ENCODE peak calls at places on chromosomes 7 and 10, in nine cellular contexts. Q is SK-N-SH, K is tibial artery, L is psoas muscle, T is brain microvascular endothelial cell, H is Panc1, O is cardiac fibroblast, F is fibroblast of villous mesenchyme, M is fibroblast of pulmonary artery. Z is an unnamed sample.

GRCh38 chr10:103197177-103197576 is 4.1 kb upstream of the NT5C2 start:
- DNase-seq in Q (peak; percentile 30), K (peak; percentile 83), L (peak; percentile 53), T (peak; percentile 70), H (peak; percentile 61), O (peak; percentile 82), F (peak; percentile 62), M (peak; percentile 76), Z (no peak)

GRCh38 chr7:132879579-132879978 is 202.3 kb downstream of the CHCHD3 start:
- DNase-seq in Q (no peak), K (no peak), L (no peak), T (no peak), H (no peak), O (no peak), F (no peak), M (no peak), Z (no peak)

GRCh38 chr7:150587551-150587950 is 20.4 kb downstream of the GIMAP4 start:
- DNase-seq in Q (no peak), K (no peak), L (no peak), T (no peak), H (no peak), O (no peak), F (no peak), M (no peak), Z (no peak)

GRCh38 chr10:21318768-21319167 is 206.7 kb downstream of the SKIDA1 start:
- DNase-seq in Q (peak; percentile 54), K (no peak), L (no peak), T (no peak), H (no peak), O (peak; percentile 45), F (peak; percentile 31), M (peak; percentile 42), Z (no peak)

GRCh38 chr7:30057741-30058140 is 29.5 kb downstream of the PLEKHA8 start:
- DNase-seq in Q (no peak), K (no peak), L (no peak), T (no peak), H (no peak), O (no peak), F (peak; percentile 64), M (no peak), Z (no peak)

GRCh38 chr10:35388682-35389081 is 52.4 kb downstream of the CCNY start:
- DNase-seq in Q (no peak), K (no peak), L (no peak), T (no peak), H (no peak), O (no peak), F (no peak), M (no peak), Z (no peak)

GRCh38 chr7:82741493-82741892 is 297.9 kb upstream of the CACNA2D1 start:
- DNase-seq in Q (no peak), K (no peak), L (no peak), T (no peak), H (no peak), O (no peak), F (no peak), M (no peak), Z (no peak)

GRCh38 chr7:90594791-90595317 is 1.3 kb upstream of the CDK14 start:
- DNase-seq in Q (peak; percentile 32), K (peak; percentile 85), L (peak; percentile 13), T (peak; percentile 90), H (no peak), O (peak; percentile 85), F (peak; percentile 65), M (peak; percentile 92), Z (peak; percentile 27)

GRCh38 chr7:28083159-28083997 is 97.2 kb downstream of the JAZF1 start:
- DNase-seq in Q (no peak), K (peak; percentile 82), L (peak; percentile 28), T (peak; percentile 40), H (no peak), O (peak; percentile 90), F (peak; percentile 93), M (peak; percentile 92), Z (no peak)

GRCh38 chr10:79026341-79026761 is 42.4 kb upstream of the ZMIZ1 start:
- DNase-seq in Q (no peak), K (peak; percentile 52), L (peak; percentile 4), T (no peak), H (no peak), O (no peak), F (no peak), M (no peak), Z (no peak)

GRCh38 chr7:80900583-80901576 is 18.0 kb downstream of the SEMA3C start:
- DNase-seq in Q (no peak), K (no peak), L (no peak), T (no peak), H (no peak), O (peak; percentile 86), F (peak; percentile 73), M (peak; percentile 87), Z (no peak)

DNA sequence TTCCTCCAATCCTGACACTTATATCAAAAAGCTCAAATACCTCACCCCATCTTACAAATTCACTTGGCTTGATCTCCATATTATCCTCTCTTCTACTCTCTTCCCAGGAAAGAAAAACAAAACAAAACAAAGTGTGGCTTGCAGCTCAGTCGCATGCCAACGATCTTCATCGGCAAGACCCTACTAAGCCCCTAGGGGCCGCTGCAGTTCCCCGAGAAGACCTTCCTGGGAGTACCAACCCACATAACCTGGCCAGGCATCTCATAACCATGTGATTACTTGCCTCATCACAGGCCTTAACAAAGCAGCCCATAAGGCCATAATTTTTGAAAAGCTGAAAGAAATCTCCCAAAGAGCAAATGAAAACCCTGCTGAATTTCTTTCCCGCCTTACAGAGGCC is 103.7 kb downstream of the ZNF92 start:
- DNase-seq in Q (peak; percentile 67), K (no peak), L (no peak), T (no peak), H (no peak), O (peak; percentile 4), F (peak; percentile 7), M (no peak), Z (no peak)
- TF ChIP-seq CTCF in Q (peak; percentile 69), K (no peak), L (no peak), T (peak; percentile 50), H (peak; percentile 74), O (peak; percentile 31), F (peak; percentile 45), M (no peak), Z (peak; percentile 61)

GRCh38 chr7:110003827-110004226 is 1087.1 kb upstream of the LRRN3 start:
- DNase-seq in Q (no peak), K (no peak), L (no peak), T (no peak), H (no peak), O (no peak), F (no peak), M (no peak), Z (no peak)
- TF ChIP-seq CTCF in Q (no peak), K (no peak), L (no peak), T (no peak), H (peak; percentile 11), O (no peak), F (no peak), M (no peak), Z (no peak)

DNA sequence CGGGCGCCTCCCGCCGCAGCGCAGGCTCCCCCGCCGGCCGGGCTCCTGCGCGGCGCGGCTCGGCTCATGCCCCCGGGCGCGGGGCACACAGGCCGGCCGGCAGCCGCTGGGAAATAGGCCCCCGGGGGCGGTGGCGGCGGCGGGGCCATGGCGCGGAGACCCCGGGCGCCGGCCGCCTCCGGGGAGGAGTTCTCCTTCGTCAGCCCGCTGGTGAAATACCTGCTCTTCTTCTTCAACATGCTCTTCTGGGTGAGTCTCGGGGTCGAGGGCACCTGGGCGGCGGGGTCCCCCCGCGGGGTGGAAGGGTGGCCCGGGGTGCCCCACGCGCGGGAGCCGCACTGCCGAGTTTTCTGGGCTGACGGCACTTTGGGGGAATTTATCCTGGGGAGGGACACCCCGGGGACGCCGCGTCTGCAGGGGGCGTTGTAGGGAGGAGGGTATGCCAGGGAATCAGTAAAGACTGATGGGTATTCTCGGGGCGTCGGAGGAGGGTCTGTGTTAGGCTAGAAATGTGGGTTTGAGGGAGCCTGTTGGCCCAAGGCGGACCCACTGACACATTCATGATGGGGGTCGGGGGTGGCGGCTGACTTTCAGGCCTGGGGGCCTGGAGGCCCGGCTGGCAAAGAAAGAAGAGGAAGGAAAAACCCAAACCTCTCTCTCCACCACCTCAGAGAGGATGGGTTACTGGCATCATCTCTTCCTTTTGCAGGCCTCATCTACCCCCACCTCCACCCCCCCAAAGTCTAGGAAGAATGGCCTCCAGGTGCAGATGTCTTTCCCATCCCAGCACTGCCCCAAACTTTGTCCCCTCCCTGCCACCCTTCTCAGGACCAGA is 544 bp downstream of the TSPAN33 start:
- DNase-seq in Q (no peak), K (no peak), L (no peak), T (no peak), H (no peak), O (no peak), F (no peak), M (no peak), Z (no peak)
- TF ChIP-seq CTCF in Q (peak; percentile 55), K (no peak), L (no peak), T (peak; percentile 37), H (peak; percentile 81), O (no peak), F (peak; percentile 6), M (peak; percentile 14), Z (peak; percentile 24)

GRCh38 chr7:114949227-114949626 is 27.3 kb downstream of the MDFIC start:
- DNase-seq in Q (no peak), K (no peak), L (no peak), T (no peak), H (no peak), O (peak; percentile 25), F (peak; percentile 83), M (no peak), Z (no peak)

GRCh38 chr7:114957434-114957833 is 35.5 kb downstream of the MDFIC start:
- DNase-seq in Q (no peak), K (no peak), L (no peak), T (no peak), H (no peak), O (no peak), F (no peak), M (no peak), Z (no peak)

GRCh38 chr7:114956702-114957101 is 34.8 kb downstream of the MDFIC start:
- DNase-seq in Q (no peak), K (no peak), L (no peak), T (no peak), H (no peak), O (no peak), F (no peak), M (no peak), Z (no peak)

GRCh38 chr7:114952296-114952695 is 30.4 kb downstream of the MDFIC start:
- DNase-seq in Q (no peak), K (no peak), L (no peak), T (no peak), H (no peak), O (peak; percentile 25), F (no peak), M (no peak), Z (no peak)

GRCh38 chr7:114953724-114954123 is 31.8 kb downstream of the MDFIC start:
- DNase-seq in Q (no peak), K (no peak), L (no peak), T (no peak), H (no peak), O (no peak), F (no peak), M (no peak), Z (no peak)
- TF ChIP-seq CTCF in Q (peak; percentile 32), K (no peak), L (no peak), T (peak; percentile 21), H (no peak), O (no peak), F (no peak), M (no peak), Z (no peak)

Z was measured in HFF-Myc.